ENCODE peak calls at places on chromosomes 1 and 21, in seven cellular contexts. One of them, this sample, is unnamed.

GRCh38 chr21:34613679-34614442 is 1.1 kb downstream of the RCAN1 start:
- DNase-seq in fibroblast of lung: no peak
- DNase-seq in IMR-90: peak
- DNase-seq in OCI-LY7: no peak
- DNase-seq in mesendoderm: no peak
- DNase-seq in neuronal stem cell: no peak
- DNase-seq in astrocyte: no peak
- DNase-seq in this sample: peak

GRCh38 chr1:7940745-7941436 is at the start of gene TNFRSF9:
- DNase-seq in fibroblast of lung: no peak
- DNase-seq in IMR-90: peak
- DNase-seq in OCI-LY7: no peak
- DNase-seq in mesendoderm: peak
- DNase-seq in neuronal stem cell: no peak
- DNase-seq in astrocyte: peak
- DNase-seq in this sample: peak

GRCh38 chr1:211335507-211336157 is 9.0 kb downstream of the TRAF5 start:
- DNase-seq in fibroblast of lung: no peak
- DNase-seq in IMR-90: no peak
- DNase-seq in OCI-LY7: peak
- DNase-seq in mesendoderm: no peak
- DNase-seq in neuronal stem cell: no peak
- DNase-seq in astrocyte: no peak
- DNase-seq in this sample: no peak

GRCh38 chr1:183548136-183548535 is 42.1 kb downstream of the NCF2 start:
- DNase-seq in fibroblast of lung: no peak
- DNase-seq in IMR-90: no peak
- DNase-seq in OCI-LY7: peak
- DNase-seq in mesendoderm: no peak
- DNase-seq in neuronal stem cell: no peak
- DNase-seq in astrocyte: no peak
- DNase-seq in this sample: no peak

GRCh38 chr1:27719286-27720251 is 6.2 kb upstream of the FAM76A start:
- DNase-seq in fibroblast of lung: peak
- DNase-seq in IMR-90: peak
- DNase-seq in OCI-LY7: peak
- DNase-seq in mesendoderm: no peak
- DNase-seq in neuronal stem cell: no peak
- DNase-seq in astrocyte: no peak
- DNase-seq in this sample: peak

GRCh38 chr1:26690576-26691031 is 5.2 kb upstream of the ARID1A start:
- DNase-seq in fibroblast of lung: no peak
- DNase-seq in IMR-90: no peak
- DNase-seq in OCI-LY7: no peak
- DNase-seq in mesendoderm: peak
- DNase-seq in neuronal stem cell: no peak
- DNase-seq in astrocyte: no peak
- DNase-seq in this sample: no peak

GRCh38 chr1:244980605-244981004 is 116.3 kb upstream of the HNRNPU start:
- DNase-seq in fibroblast of lung: no peak
- DNase-seq in IMR-90: no peak
- DNase-seq in OCI-LY7: no peak
- DNase-seq in mesendoderm: no peak
- DNase-seq in neuronal stem cell: no peak
- DNase-seq in astrocyte: no peak
- DNase-seq in this sample: no peak

GRCh38 chr1:245863566-245864184 is 643.4 kb downstream of the SMYD3 start:
- DNase-seq in fibroblast of lung: peak
- DNase-seq in IMR-90: peak
- DNase-seq in OCI-LY7: no peak
- DNase-seq in mesendoderm: no peak
- DNase-seq in neuronal stem cell: no peak
- DNase-seq in astrocyte: peak
- DNase-seq in this sample: no peak

GRCh38 chr1:201939271-201939973 is 6.9 kb downstream of the LMOD1 start:
- DNase-seq in fibroblast of lung: no peak
- DNase-seq in IMR-90: no peak
- DNase-seq in OCI-LY7: no peak
- DNase-seq in mesendoderm: no peak
- DNase-seq in neuronal stem cell: no peak
- DNase-seq in astrocyte: no peak
- DNase-seq in this sample: no peak

GRCh38 chr1:22140681-22141080 is 2.2 kb downstream of the WNT4 start:
- DNase-seq in fibroblast of lung: no peak
- DNase-seq in IMR-90: no peak
- DNase-seq in OCI-LY7: no peak
- DNase-seq in mesendoderm: peak
- DNase-seq in neuronal stem cell: no peak
- DNase-seq in astrocyte: no peak
- DNase-seq in this sample: peak

GRCh38 chr1:21258331-21259134 is 31.7 kb downstream of the ECE1 start:
- DNase-seq in fibroblast of lung: no peak
- DNase-seq in IMR-90: no peak
- DNase-seq in OCI-LY7: no peak
- DNase-seq in mesendoderm: no peak
- DNase-seq in neuronal stem cell: no peak
- DNase-seq in astrocyte: no peak
- DNase-seq in this sample: no peak

GRCh38 chr1:8831329-8831728 is 13.9 kb upstream of the RERE start:
- DNase-seq in fibroblast of lung: peak
- DNase-seq in IMR-90: no peak
- DNase-seq in OCI-LY7: no peak
- DNase-seq in mesendoderm: peak
- DNase-seq in neuronal stem cell: no peak
- DNase-seq in astrocyte: no peak
- DNase-seq in this sample: no peak

GRCh38 chr1:17610085-17610484 is 70.6 kb downstream of the ARHGEF10L start:
- DNase-seq in fibroblast of lung: no peak
- DNase-seq in IMR-90: no peak
- DNase-seq in OCI-LY7: no peak
- DNase-seq in mesendoderm: no peak
- DNase-seq in neuronal stem cell: no peak
- DNase-seq in astrocyte: no peak
- DNase-seq in this sample: no peak
- H3K4me2 ChIP-seq in fibroblast of lung: no peak
- H3K4me2 ChIP-seq in IMR-90: no peak
- H3K4me2 ChIP-seq in OCI-LY7: no peak
- H3K4me2 ChIP-seq in mesendoderm: no peak
- H3K4me2 ChIP-seq in neuronal stem cell: no peak
- H3K4me2 ChIP-seq in astrocyte: no peak
- H3K4me2 ChIP-seq in this sample: no peak

GRCh38 chr1:43366179-43366578 is 1.6 kb downstream of the ELOVL1 start:
- DNase-seq in fibroblast of lung: no peak
- DNase-seq in IMR-90: no peak
- DNase-seq in OCI-LY7: peak
- DNase-seq in mesendoderm: peak
- DNase-seq in neuronal stem cell: no peak
- DNase-seq in astrocyte: no peak
- DNase-seq in this sample: peak

GRCh38 chr1:43366601-43367025 is 1.2 kb downstream of the ELOVL1 start:
- DNase-seq in fibroblast of lung: no peak
- DNase-seq in IMR-90: no peak
- DNase-seq in OCI-LY7: no peak
- DNase-seq in mesendoderm: peak
- DNase-seq in neuronal stem cell: no peak
- DNase-seq in astrocyte: no peak
- DNase-seq in this sample: peak

GRCh38 chr1:43367026-43367903 is 546 bp downstream of the ELOVL1 start:
- DNase-seq in fibroblast of lung: no peak
- DNase-seq in IMR-90: no peak
- DNase-seq in OCI-LY7: peak
- DNase-seq in mesendoderm: peak
- DNase-seq in neuronal stem cell: no peak
- DNase-seq in astrocyte: peak
- DNase-seq in this sample: peak

GRCh38 chr1:43363935-43364525 is 3.8 kb downstream of the ELOVL1 start:
- DNase-seq in fibroblast of lung: no peak
- DNase-seq in IMR-90: no peak
- DNase-seq in OCI-LY7: no peak
- DNase-seq in mesendoderm: no peak
- DNase-seq in neuronal stem cell: no peak
- DNase-seq in astrocyte: no peak
- DNase-seq in this sample: no peak

DNA sequence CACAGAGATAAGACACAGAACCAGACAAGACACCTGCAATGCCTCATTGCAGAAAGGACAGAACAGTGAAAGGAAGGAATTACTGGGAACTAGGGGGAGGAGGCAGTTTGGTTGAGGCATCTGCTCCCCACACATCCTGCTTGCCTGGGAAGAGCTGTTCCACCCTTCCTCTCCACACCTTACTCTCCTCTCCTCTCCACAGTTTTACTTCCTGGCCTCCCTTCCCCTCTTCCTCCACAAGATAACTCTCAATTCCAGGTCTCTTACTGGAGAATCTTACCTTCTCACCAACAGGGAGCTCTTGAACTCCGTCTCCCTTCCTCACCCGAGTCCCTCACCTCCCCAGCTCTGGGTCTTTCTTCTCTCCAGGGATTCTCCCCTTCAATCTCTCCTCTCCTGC is 2.1 kb downstream of the ELOVL1 start:
- DNase-seq in fibroblast of lung: no peak
- DNase-seq in IMR-90: no peak
- DNase-seq in OCI-LY7: no peak
- DNase-seq in mesendoderm: no peak
- DNase-seq in neuronal stem cell: no peak
- DNase-seq in astrocyte: no peak
- DNase-seq in this sample: no peak
- H3K27ac ChIP-seq in fibroblast of lung: no peak
- H3K27ac ChIP-seq in IMR-90: no peak
- H3K27ac ChIP-seq in OCI-LY7: no peak
- H3K27ac ChIP-seq in mesendoderm: no peak
- H3K27ac ChIP-seq in neuronal stem cell: no peak
- H3K27ac ChIP-seq in astrocyte: no peak
- H3K27ac ChIP-seq in this sample: peak

DNA sequence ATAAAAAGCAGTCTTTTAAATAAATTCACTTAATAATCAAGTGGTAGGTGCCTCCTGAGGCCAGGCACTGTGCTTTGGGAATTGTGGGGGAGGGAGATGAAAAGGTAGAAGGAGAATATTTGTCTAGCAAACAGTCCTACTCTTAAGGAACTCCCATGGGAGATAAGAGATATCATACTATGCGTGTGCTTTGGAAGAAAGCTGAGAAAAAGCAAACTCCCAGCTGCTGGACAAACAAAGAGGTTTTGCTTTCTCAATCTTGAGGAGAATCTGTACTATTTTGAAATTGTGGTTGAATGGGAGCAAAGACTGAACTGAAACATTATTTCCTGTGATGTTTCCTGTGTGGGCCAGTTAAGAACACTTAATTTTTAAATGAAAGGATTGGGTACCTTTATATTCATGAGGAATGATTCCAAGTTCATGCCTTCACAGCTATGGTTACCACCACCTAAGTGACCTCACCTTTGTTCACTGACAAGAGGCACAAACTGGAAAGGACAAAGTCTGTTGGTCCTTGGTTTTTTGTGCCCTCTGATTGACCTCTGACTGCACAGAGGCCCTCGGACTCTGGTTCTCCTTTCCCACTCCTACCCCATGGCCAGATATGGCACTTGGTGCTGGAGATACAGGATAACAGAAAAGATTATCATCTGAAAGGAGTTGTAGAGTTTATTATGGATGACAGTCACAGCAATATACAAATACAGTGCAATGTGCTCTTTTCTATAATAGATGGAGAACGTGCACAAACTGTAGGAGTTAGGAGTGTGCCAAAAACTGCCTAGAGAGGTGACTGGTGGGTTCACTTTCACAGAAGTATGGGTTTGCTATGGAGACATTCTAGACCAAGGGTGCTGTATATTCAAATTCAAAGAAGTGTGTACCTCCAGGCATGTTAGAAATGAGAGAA is 1.6 kb downstream of the CD53 start:
- DNase-seq in fibroblast of lung: no peak
- DNase-seq in IMR-90: no peak
- DNase-seq in OCI-LY7: peak
- DNase-seq in mesendoderm: no peak
- DNase-seq in neuronal stem cell: no peak
- DNase-seq in astrocyte: no peak
- DNase-seq in this sample: no peak
- H3K4me2 ChIP-seq in fibroblast of lung: no peak
- H3K4me2 ChIP-seq in IMR-90: no peak
- H3K4me2 ChIP-seq in OCI-LY7: peak
- H3K4me2 ChIP-seq in mesendoderm: no peak
- H3K4me2 ChIP-seq in neuronal stem cell: no peak
- H3K4me2 ChIP-seq in astrocyte: no peak
- H3K4me2 ChIP-seq in this sample: no peak

GRCh38 chr1:111736548-111737215 is 2.5 kb downstream of the INKA2 start:
- DNase-seq in fibroblast of lung: peak
- DNase-seq in IMR-90: peak
- DNase-seq in OCI-LY7: no peak
- DNase-seq in mesendoderm: no peak
- DNase-seq in neuronal stem cell: no peak
- DNase-seq in astrocyte: no peak
- DNase-seq in this sample: no peak

GRCh38 chr1:111738436-111739221 is 566 bp downstream of the INKA2 start:
- DNase-seq in fibroblast of lung: peak
- DNase-seq in IMR-90: peak
- DNase-seq in OCI-LY7: peak
- DNase-seq in mesendoderm: peak
- DNase-seq in neuronal stem cell: no peak
- DNase-seq in astrocyte: peak
- DNase-seq in this sample: peak

GRCh38 chr1:111738133-111738435 is 1.1 kb downstream of the INKA2 start:
- DNase-seq in fibroblast of lung: no peak
- DNase-seq in IMR-90: no peak
- DNase-seq in OCI-LY7: no peak
- DNase-seq in mesendoderm: no peak
- DNase-seq in neuronal stem cell: no peak
- DNase-seq in astrocyte: no peak
- DNase-seq in this sample: no peak

GRCh38 chr1:111735858-111736544 is 3.2 kb downstream of the INKA2 start:
- DNase-seq in fibroblast of lung: peak
- DNase-seq in IMR-90: peak
- DNase-seq in OCI-LY7: no peak
- DNase-seq in mesendoderm: peak
- DNase-seq in neuronal stem cell: no peak
- DNase-seq in astrocyte: no peak
- DNase-seq in this sample: no peak

DNA sequence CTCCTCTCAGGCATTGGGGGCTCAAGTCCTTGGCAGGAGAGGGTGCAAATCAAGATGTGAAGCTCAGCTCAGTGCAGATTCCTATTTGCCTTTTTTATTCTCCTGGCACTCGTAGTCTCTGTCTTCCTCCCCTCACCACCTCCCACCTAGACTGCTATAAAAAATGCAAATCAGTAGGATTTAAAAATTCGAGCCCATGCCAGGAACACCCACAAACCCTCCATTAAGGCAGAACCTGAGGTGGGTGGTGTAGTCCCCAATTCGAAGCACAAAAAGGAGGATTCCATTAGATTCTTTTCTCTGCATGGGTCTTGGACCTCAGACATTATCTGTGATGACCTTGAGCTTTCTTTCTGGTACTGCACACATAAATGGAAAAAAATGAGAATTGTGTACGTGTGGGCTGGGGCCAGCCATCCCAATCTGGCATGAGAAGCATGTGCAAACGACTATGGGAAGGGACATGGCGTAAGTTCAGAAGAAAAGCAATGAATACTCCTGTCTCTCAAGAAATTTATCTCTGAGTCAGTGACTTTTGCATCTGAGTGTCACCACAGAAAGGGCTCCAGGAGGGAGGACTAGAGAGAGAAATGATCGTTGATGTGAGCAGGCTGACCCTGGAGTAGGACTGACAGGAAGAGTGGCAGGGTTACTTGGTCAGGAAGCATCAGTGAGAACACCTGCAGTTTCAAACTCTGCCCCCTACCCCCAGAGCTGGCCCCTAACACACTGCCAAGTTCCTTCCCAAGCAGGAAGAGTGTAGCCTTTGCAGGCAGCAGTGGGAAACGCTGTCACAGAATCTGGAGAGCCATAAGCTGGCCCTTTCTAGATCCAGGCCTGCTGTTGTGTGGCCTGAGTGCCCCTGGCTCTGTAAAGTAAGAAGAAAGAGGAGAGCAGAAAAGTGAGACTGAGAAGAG is 1.7 kb downstream of the INKA2 start:
- DNase-seq in fibroblast of lung: no peak
- DNase-seq in IMR-90: no peak
- DNase-seq in OCI-LY7: peak
- DNase-seq in mesendoderm: peak
- DNase-seq in neuronal stem cell: no peak
- DNase-seq in astrocyte: no peak
- DNase-seq in this sample: no peak
- H3K27ac ChIP-seq in fibroblast of lung: peak
- H3K27ac ChIP-seq in IMR-90: peak
- H3K27ac ChIP-seq in OCI-LY7: peak
- H3K27ac ChIP-seq in mesendoderm: no peak
- H3K27ac ChIP-seq in neuronal stem cell: no peak
- H3K27ac ChIP-seq in astrocyte: no peak
- H3K27ac ChIP-seq in this sample: no peak